ENCODE peak calls at places on chromosomes 7 and 10, in six cellular contexts. One of them, this sample, is unnamed.

GRCh38 chr7:120915314-120915713 is 35.3 kb upstream of the ING3 start:
- DNase-seq in K562: no peak
- DNase-seq in NT2/D1: no peak
- DNase-seq in GM12878: no peak
- DNase-seq in HCT116: no peak
- DNase-seq in H1: no peak
- DNase-seq in this sample: no peak

GRCh38 chr10:112960151-112960681 is 10.2 kb downstream of the TCF7L2 start:
- DNase-seq in NT2/D1: no peak
- DNase-seq in GM12878: no peak
- DNase-seq in H1: no peak
- DNase-seq in HCT116: no peak
- DNase-seq in K562: no peak
- DNase-seq in this sample: no peak

GRCh38 chr10:97003151-97003803 is 171.2 kb downstream of the LCOR start:
- DNase-seq in HCT116: no peak
- DNase-seq in NT2/D1: no peak
- DNase-seq in GM12878: no peak
- DNase-seq in K562: no peak
- DNase-seq in H1: no peak
- DNase-seq in this sample: no peak

GRCh38 chr7:116356979-116357378 is 142.6 kb upstream of the CAV2 start:
- DNase-seq in GM12878: no peak
- DNase-seq in NT2/D1: no peak
- DNase-seq in H1: no peak
- DNase-seq in K562: no peak
- DNase-seq in HCT116: no peak
- DNase-seq in this sample: no peak

GRCh38 chr7:66016131-66016461 is 34.1 kb upstream of the GUSB start:
- DNase-seq in HCT116: no peak
- DNase-seq in GM12878: no peak
- DNase-seq in K562: no peak
- DNase-seq in NT2/D1: no peak
- DNase-seq in H1: no peak
- DNase-seq in this sample: peak; percentile 54

GRCh38 chr10:126663880-126664279 is 6.6 kb downstream of the C10orf90 start:
- DNase-seq in GM12878: no peak
- DNase-seq in HCT116: no peak
- DNase-seq in K562: no peak
- DNase-seq in H1: no peak
- DNase-seq in NT2/D1: no peak
- DNase-seq in this sample: no peak

GRCh38 chr7:1848013-1848640 is 178.1 kb downstream of the ELFN1 start:
- DNase-seq in H1: no peak
- DNase-seq in K562: no peak
- DNase-seq in HCT116: no peak
- DNase-seq in GM12878: no peak
- DNase-seq in NT2/D1: no peak
- DNase-seq in this sample: no peak

GRCh38 chr7:27647052-27647451 is 15.6 kb downstream of the HIBADH start:
- DNase-seq in H1: no peak
- DNase-seq in GM12878: no peak
- DNase-seq in NT2/D1: no peak
- DNase-seq in HCT116: peak; percentile 47
- DNase-seq in K562: no peak
- DNase-seq in this sample: no peak

GRCh38 chr10:22325272-22325947 is 4.5 kb downstream of the BMI1 start:
- DNase-seq in HCT116: no peak
- DNase-seq in GM12878: no peak
- DNase-seq in NT2/D1: no peak
- DNase-seq in K562: peak; percentile 90
- DNase-seq in H1: no peak
- DNase-seq in this sample: peak; percentile 61

GRCh38 chr10:126476256-126476655 is 88.0 kb upstream of the ADAM12 start:
- DNase-seq in H1: no peak
- DNase-seq in K562: no peak
- DNase-seq in HCT116: no peak
- DNase-seq in NT2/D1: no peak
- DNase-seq in GM12878: no peak
- DNase-seq in this sample: no peak

GRCh38 chr10:86876748-86877147 is 80.7 kb downstream of the MMRN2 start:
- DNase-seq in K562: no peak
- DNase-seq in H1: no peak
- DNase-seq in NT2/D1: no peak
- DNase-seq in HCT116: no peak
- DNase-seq in GM12878: no peak
- DNase-seq in this sample: no peak

DNA sequence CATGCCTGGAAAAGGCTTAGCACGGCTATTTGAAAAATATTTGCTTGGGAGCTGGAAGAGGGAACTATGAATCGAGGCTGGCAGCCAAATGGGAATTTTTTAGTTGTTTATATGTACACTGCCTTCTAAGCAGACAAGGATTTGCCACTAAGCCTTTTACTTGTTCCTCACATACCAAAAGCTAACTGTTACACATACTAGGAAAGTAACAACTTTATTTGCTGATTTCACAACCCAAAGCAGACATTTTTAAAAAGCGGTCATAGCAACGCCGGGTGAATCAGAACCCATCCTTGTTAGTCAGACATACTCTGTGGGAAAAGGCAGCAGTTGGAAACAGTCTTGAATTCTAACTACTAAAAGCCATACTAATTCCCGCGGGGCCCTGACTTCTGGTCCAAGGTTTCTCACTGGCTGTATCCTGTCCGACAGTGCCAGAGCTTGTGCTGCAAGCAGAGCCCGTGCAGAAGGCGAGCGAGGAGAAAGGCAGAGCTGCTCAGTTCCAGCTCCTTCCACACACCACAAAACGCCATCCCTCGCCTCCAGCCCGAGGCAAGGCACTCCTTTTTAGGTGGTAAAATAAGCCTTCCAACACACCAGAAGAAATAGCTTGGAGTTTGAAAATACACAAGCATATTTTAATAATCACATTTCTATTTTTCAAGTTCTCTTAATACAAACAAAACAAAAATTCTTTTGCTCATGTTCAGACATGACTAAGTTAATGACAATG is 89.2 kb downstream of the RNF216 start:
- DNase-seq in GM12878: no peak
- DNase-seq in HCT116: no peak
- DNase-seq in NT2/D1: no peak
- DNase-seq in H1: no peak
- DNase-seq in K562: no peak
- DNase-seq in this sample: peak; percentile 71
- TF ChIP-seq ZNF274 in GM12878: no peak
- TF ChIP-seq ZNF274 in HCT116: no peak
- TF ChIP-seq ZNF274 in NT2/D1: no peak
- TF ChIP-seq ZNF274 in H1: no peak
- TF ChIP-seq ZNF274 in K562: no peak
- TF ChIP-seq ZNF274 in this sample: no peak

GRCh38 chr10:34558093-34558492 is 257.0 kb downstream of the PARD3 start:
- DNase-seq in NT2/D1: no peak
- DNase-seq in HCT116: no peak
- DNase-seq in GM12878: no peak
- DNase-seq in K562: no peak
- DNase-seq in H1: no peak
- DNase-seq in this sample: no peak

GRCh38 chr10:34551295-34551694 is 263.8 kb downstream of the PARD3 start:
- DNase-seq in NT2/D1: no peak
- DNase-seq in K562: no peak
- DNase-seq in GM12878: no peak
- DNase-seq in HCT116: no peak
- DNase-seq in H1: no peak
- DNase-seq in this sample: no peak

GRCh38 chr10:34553753-34554152 is 261.3 kb downstream of the PARD3 start:
- DNase-seq in K562: no peak
- DNase-seq in HCT116: no peak
- DNase-seq in H1: no peak
- DNase-seq in GM12878: no peak
- DNase-seq in NT2/D1: no peak
- DNase-seq in this sample: no peak

GRCh38 chr10:34557173-34557572 is 257.9 kb downstream of the PARD3 start:
- DNase-seq in GM12878: no peak
- DNase-seq in H1: no peak
- DNase-seq in K562: no peak
- DNase-seq in HCT116: no peak
- DNase-seq in NT2/D1: no peak
- DNase-seq in this sample: no peak

GRCh38 chr10:34555653-34556052 is 259.4 kb downstream of the PARD3 start:
- DNase-seq in NT2/D1: no peak
- DNase-seq in H1: no peak
- DNase-seq in GM12878: no peak
- DNase-seq in HCT116: peak; percentile 38
- DNase-seq in K562: no peak
- DNase-seq in this sample: no peak
- TF ChIP-seq ZNF274 in NT2/D1: no peak
- TF ChIP-seq ZNF274 in H1: no peak
- TF ChIP-seq ZNF274 in GM12878: no peak
- TF ChIP-seq ZNF274 in HCT116: no peak
- TF ChIP-seq ZNF274 in K562: no peak
- TF ChIP-seq ZNF274 in this sample: no peak

GRCh38 chr10:132685121-132685891 is 100.6 kb downstream of the NKX6-2 start:
- DNase-seq in K562: peak; percentile 77
- DNase-seq in H1: no peak
- DNase-seq in NT2/D1: no peak
- DNase-seq in GM12878: no peak
- DNase-seq in HCT116: no peak
- DNase-seq in this sample: peak; percentile 90
- TF ChIP-seq ZNF274 in K562: no peak
- TF ChIP-seq ZNF274 in H1: no peak
- TF ChIP-seq ZNF274 in NT2/D1: no peak
- TF ChIP-seq ZNF274 in GM12878: no peak
- TF ChIP-seq ZNF274 in HCT116: no peak
- TF ChIP-seq ZNF274 in this sample: no peak

GRCh38 chr10:29619273-29619672 is 15.5 kb downstream of the SVIL start:
- DNase-seq in GM12878: no peak
- DNase-seq in NT2/D1: no peak
- DNase-seq in H1: no peak
- DNase-seq in HCT116: no peak
- DNase-seq in K562: no peak
- DNase-seq in this sample: peak; percentile 75
- TF ChIP-seq ZNF274 in GM12878: no peak
- TF ChIP-seq ZNF274 in NT2/D1: no peak
- TF ChIP-seq ZNF274 in H1: no peak
- TF ChIP-seq ZNF274 in HCT116: no peak
- TF ChIP-seq ZNF274 in K562: no peak
- TF ChIP-seq ZNF274 in this sample: no peak

DNA sequence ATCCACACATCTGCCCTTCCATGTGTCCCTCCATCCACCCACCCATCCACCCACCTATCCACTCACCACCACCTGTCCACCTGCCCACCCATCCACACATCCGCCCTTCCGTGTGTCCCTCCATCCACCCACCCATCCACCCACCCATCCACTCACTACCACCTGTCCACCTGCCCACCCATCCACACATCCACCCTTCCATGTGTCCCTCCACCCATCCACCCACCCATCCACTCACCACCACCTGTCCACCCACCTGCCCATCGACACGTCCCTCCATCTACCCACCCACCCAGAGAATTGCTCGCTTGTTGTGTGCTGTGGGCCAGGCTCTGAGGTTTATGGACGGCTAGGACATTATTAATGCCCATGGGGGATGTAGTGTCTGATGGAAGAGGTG is 500.2 kb downstream of the DNAJB6 start:
- DNase-seq in HCT116: no peak
- DNase-seq in NT2/D1: no peak
- DNase-seq in GM12878: no peak
- DNase-seq in K562: no peak
- DNase-seq in H1: no peak
- DNase-seq in this sample: no peak
- TF ChIP-seq ZNF274 in HCT116: no peak
- TF ChIP-seq ZNF274 in NT2/D1: no peak
- TF ChIP-seq ZNF274 in GM12878: no peak
- TF ChIP-seq ZNF274 in K562: no peak
- TF ChIP-seq ZNF274 in H1: no peak
- TF ChIP-seq ZNF274 in this sample: no peak

DNA sequence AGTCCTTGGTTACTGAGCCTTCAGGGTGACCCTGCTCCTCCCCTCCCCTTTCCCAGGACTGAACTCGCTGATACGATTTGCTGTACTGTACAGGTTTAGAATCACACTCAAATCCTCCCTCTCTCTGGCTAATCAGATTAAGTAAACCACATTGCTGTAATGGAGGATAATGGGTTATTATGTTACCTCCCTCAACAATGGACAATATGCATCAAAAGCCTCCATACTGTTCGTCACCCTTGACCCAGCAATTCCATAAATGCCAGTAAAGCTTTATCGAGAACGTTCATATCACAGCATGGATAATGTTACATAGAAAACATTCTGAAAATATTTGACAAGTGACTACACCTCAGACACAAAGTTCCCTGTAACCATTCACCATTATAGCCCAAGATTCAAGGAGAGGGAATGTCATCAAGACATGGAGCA is 61.7 kb downstream of the FAM107B start:
- DNase-seq in H1: no peak
- DNase-seq in HCT116: no peak
- DNase-seq in GM12878: no peak
- DNase-seq in NT2/D1: no peak
- DNase-seq in K562: no peak
- DNase-seq in this sample: peak; percentile 24
- TF ChIP-seq ZNF274 in H1: no peak
- TF ChIP-seq ZNF274 in HCT116: no peak
- TF ChIP-seq ZNF274 in GM12878: no peak
- TF ChIP-seq ZNF274 in NT2/D1: no peak
- TF ChIP-seq ZNF274 in K562: no peak
- TF ChIP-seq ZNF274 in this sample: no peak

This sample was measured in HepG2.